ENCODE peak calls at places on chromosome 17, in six cellular contexts. G, E, H, C, J and R are unnamed samples.

GRCh38 chr17:71003736-71004135 is 834.4 kb downstream of the KCNJ2 start:
- DNase-seq in G (no peak), E (no peak), H (no peak), C (no peak), J (no peak), R (no peak)

GRCh38 chr17:16515933-16516332 is 23.9 kb upstream of the LRRC75A start:
- DNase-seq in G (no peak), E (no peak), H (no peak), C (no peak), J (no peak), R (no peak)

GRCh38 chr17:61469474-61469873 is 17.3 kb downstream of the TBX4 start:
- DNase-seq in G (no peak), E (no peak), H (no peak), C (no peak), J (no peak), R (no peak)

GRCh38 chr17:7217113-7217987 is 2.3 kb downstream of the DLG4 start:
- DNase-seq in G (no peak), E (peak), H (no peak), C (no peak), J (no peak), R (no peak)

GRCh38 chr17:74199306-74200092 is 4.0 kb upstream of the RPL38 start:
- DNase-seq in G (peak), E (peak), H (peak), C (no peak), J (no peak), R (peak)

GRCh38 chr17:73879987-73880386 is 235.7 kb upstream of the SDK2 start:
- DNase-seq in G (no peak), E (no peak), H (no peak), C (no peak), J (no peak), R (no peak)

GRCh38 chr17:7471729-7472128 is 7.7 kb downstream of the ZBTB4 start:
- DNase-seq in G (no peak), E (no peak), H (no peak), C (no peak), J (no peak), R (no peak)

GRCh38 chr17:28961391-28961790 is 10.1 kb upstream of the PHF12 start:
- DNase-seq in G (no peak), E (no peak), H (peak), C (no peak), J (no peak), R (no peak)

GRCh38 chr17:40538019-40538935 is 27.0 kb downstream of the CCR7 start:
- DNase-seq in G (no peak), E (no peak), H (no peak), C (no peak), J (no peak), R (no peak)

GRCh38 chr17:15213381-15214087 is 51.6 kb downstream of the PMP22 start:
- DNase-seq in G (no peak), E (no peak), H (no peak), C (no peak), J (no peak), R (no peak)

GRCh38 chr17:39769974-39770587 is 32.3 kb downstream of the GRB7 start:
- DNase-seq in G (peak), E (no peak), H (no peak), C (no peak), J (peak), R (no peak)

GRCh38 chr17:11668633-11669032 is 70.4 kb downstream of the DNAH9 start:
- DNase-seq in G (no peak), E (no peak), H (no peak), C (peak), J (no peak), R (no peak)

GRCh38 chr17:59890720-59891119 is 2.0 kb downstream of the TUBD1 start:
- DNase-seq in G (peak), E (no peak), H (no peak), C (no peak), J (no peak), R (no peak)

GRCh38 chr17:78144736-78145641 is 1.2 kb upstream of the C17orf99 start:
- DNase-seq in G (no peak), E (no peak), H (no peak), C (no peak), J (no peak), R (no peak)

GRCh38 chr17:2044263-2044894 is 2.6 kb downstream of the OVCA2 start:
- DNase-seq in G (no peak), E (no peak), H (no peak), C (no peak), J (no peak), R (no peak)

GRCh38 chr17:48351916-48352332 is 78.1 kb downstream of the SKAP1 start:
- DNase-seq in G (peak), E (peak), H (no peak), C (no peak), J (no peak), R (no peak)

GRCh38 chr17:28912281-28912937 is 9.5 kb upstream of the DHRS13 start:
- DNase-seq in G (no peak), E (peak), H (no peak), C (no peak), J (no peak), R (no peak)

GRCh38 chr17:38728290-38728831 is 1.8 kb upstream of the CISD3 start:
- DNase-seq in G (no peak), E (no peak), H (no peak), C (no peak), J (peak), R (no peak)

GRCh38 chr17:33981713-33982601 is 273.1 kb upstream of the CCL2 start:
- DNase-seq in G (no peak), E (no peak), H (no peak), C (no peak), J (no peak), R (no peak)

GRCh38 chr17:55830699-55831098 is 79.8 kb downstream of the PCTP start:
- DNase-seq in G (no peak), E (no peak), H (no peak), C (no peak), J (no peak), R (no peak)

GRCh38 chr17:48453447-48453846 is 23.4 kb upstream of the SKAP1 start:
- DNase-seq in G (no peak), E (no peak), H (no peak), C (no peak), J (no peak), R (no peak)

GRCh38 chr17:19383681-19384470 is 3.1 kb downstream of the MFAP4 start:
- DNase-seq in G (no peak), E (no peak), H (no peak), C (no peak), J (no peak), R (no peak)

GRCh38 chr17:17568772-17569195 is 22.7 kb downstream of the PEMT start:
- DNase-seq in G (peak), E (peak), H (peak), C (peak), J (no peak), R (peak)

GRCh38 chr17:36856921-36857381 is 80.3 kb upstream of the LHX1 start:
- DNase-seq in G (no peak), E (no peak), H (no peak), C (no peak), J (no peak), R (no peak)

GRCh38 chr17:62692721-62693431 is 65.4 kb downstream of the MRC2 start:
- DNase-seq in G (peak), E (peak), H (no peak), C (no peak), J (no peak), R (no peak)

GRCh38 chr17:66790476-66791061 is 44.3 kb upstream of the CACNG5 start:
- DNase-seq in G (no peak), E (no peak), H (no peak), C (no peak), J (no peak), R (no peak)

GRCh38 chr17:50828508-50829170 is 6.7 kb upstream of the WFIKKN2 start:
- DNase-seq in G (no peak), E (no peak), H (no peak), C (no peak), J (peak), R (no peak)

DNA sequence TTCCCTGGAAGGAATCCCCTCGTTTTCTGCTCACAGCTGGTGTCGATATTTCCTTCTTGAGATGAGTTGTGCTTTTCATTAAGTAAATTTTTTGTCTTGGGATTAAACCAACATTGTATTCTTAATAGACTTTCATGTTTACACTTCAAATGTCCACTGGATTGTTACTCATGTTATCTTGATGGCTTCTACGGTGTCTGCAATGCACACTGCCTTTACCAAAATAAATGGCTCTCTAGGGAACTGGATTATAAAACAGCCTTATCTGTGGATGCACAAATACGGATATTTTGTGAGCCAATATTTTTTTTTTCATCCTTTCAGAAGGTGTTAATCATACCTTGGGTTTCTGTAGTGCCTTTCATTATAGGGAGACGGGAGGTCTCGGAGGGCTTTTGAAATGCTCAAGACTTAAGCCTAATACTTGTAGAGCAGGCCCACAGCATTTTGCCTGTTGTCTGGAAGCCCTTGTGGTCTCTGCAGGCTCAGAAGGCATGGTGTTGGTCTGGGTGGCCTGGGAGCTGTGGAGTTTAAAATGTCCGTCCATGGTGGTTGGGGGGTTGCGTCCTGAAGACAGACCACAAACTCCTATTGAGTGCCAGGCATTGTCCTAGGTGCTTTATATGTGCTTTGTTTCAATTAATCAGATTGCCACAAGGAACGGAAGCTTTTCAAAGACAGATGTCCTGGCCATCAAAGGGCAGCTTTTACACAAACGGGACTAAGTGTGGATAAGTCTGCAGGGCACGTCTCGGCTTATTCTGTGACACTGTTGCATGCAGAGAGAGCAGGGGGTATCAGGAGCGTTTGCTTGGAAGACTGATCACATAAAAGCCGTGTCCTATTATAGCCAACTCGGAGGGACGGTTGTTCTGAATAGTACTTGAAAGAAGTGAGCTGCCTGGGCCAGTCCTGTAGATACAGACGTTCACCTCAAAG is 7.6 kb downstream of the NTN1 start:
- DNase-seq in G (no peak), E (no peak), H (no peak), C (no peak), J (no peak), R (no peak)
- TF ChIP-seq POLR2AphosphoS5 in G (no peak), E (no peak), H (no peak), C (no peak), J (no peak), R (no peak)

GRCh38 chr17:77066165-77066564 is 74.6 kb upstream of the SEC14L1 start:
- DNase-seq in G (no peak), E (no peak), H (no peak), C (no peak), J (no peak), R (no peak)

GRCh38 chr17:77064608-77065007 is 76.2 kb upstream of the SEC14L1 start:
- DNase-seq in G (no peak), E (no peak), H (no peak), C (no peak), J (no peak), R (no peak)

GRCh38 chr17:77058016-77058415 is 82.8 kb upstream of the SEC14L1 start:
- DNase-seq in G (peak), E (no peak), H (no peak), C (no peak), J (no peak), R (no peak)

GRCh38 chr17:77061711-77062110 is 79.1 kb upstream of the SEC14L1 start:
- DNase-seq in G (no peak), E (no peak), H (no peak), C (no peak), J (no peak), R (no peak)
- TF ChIP-seq TAF1 in G (no peak), E (no peak), H (no peak), C (no peak), J (no peak), R (no peak)

GRCh38 chr17:81518785-81519283 is 6.2 kb upstream of the ACTG1 start:
- DNase-seq in G (no peak), E (peak), H (no peak), C (no peak), J (no peak), R (no peak)
- TF ChIP-seq POLR2A in G (no peak), E (no peak), H (no peak), C (no peak), J (peak), R (peak)

GRCh38 chr17:75848523-75849303 is 4.5 kb upstream of the UNC13D start:
- DNase-seq in G (peak), E (peak), H (peak), C (peak), J (no peak), R (no peak)
- TF ChIP-seq POLR2AphosphoS5 in G (no peak), E (no peak), H (no peak), C (no peak), J (no peak), R (no peak)